ENCODE peak calls at places on chromosomes 3 and 15, in four cellular contexts. X is T-helper 2 cell, I is HTR-8/SVneo, R is AG04449. N is an unnamed sample.

GRCh38 chr3:155657161-155657560 is 87.7 kb downstream of the PLCH1 start:
- DNase-seq in X (no peak), R (no peak), I (no peak), N (no peak)

GRCh38 chr15:29921130-29921601 is 98.9 kb upstream of the TJP1 start:
- DNase-seq in I (no peak), X (no peak), R (no peak), N (no peak)

GRCh38 chr15:65303687-65304392 is 637 bp upstream of the RNU5B-1 start:
- DNase-seq in R (no peak), X (no peak), I (peak; percentile 46), N (no peak)

GRCh38 chr3:64888165-64888564 is 200.4 kb upstream of the ADAMTS9 start:
- DNase-seq in I (no peak), R (no peak), X (no peak), N (no peak)

GRCh38 chr3:52216585-52217408 is 8.6 kb downstream of the TLR9 start:
- DNase-seq in I (peak; percentile 77), X (peak; percentile 58), R (no peak), N (no peak)

GRCh38 chr15:72846027-72846426 is 62.5 kb upstream of the ADPGK start:
- DNase-seq in R (no peak), I (no peak), X (no peak), N (no peak)

GRCh38 chr3:162125790-162126189 is 629.2 kb downstream of the OTOL1 start:
- DNase-seq in R (no peak), X (no peak), I (no peak), N (no peak)

GRCh38 chr3:49120096-49120437 is 556 bp downstream of the USP19 start:
- DNase-seq in I (no peak), X (peak; percentile 40), R (no peak), N (no peak)

GRCh38 chr3:77122610-77123009 is 82.7 kb downstream of the ROBO2 start:
- DNase-seq in R (no peak), X (no peak), I (no peak), N (no peak)

GRCh38 chr3:71641669-71642068 is 58.1 kb upstream of the FOXP1 start:
- DNase-seq in I (peak; percentile 17), X (peak; percentile 32), R (no peak), N (no peak)

GRCh38 chr3:72655758-72656157 is 192.5 kb downstream of the SHQ1 start:
- DNase-seq in X (no peak), R (no peak), I (no peak), N (no peak)

GRCh38 chr3:61778095-61778494 is 216.7 kb downstream of the PTPRG start:
- DNase-seq in X (no peak), R (no peak), I (no peak), N (no peak)

GRCh38 chr3:143851331-143852017 is 3.2 kb upstream of the SLC9A9 start:
- DNase-seq in X (no peak), I (no peak), R (no peak), N (no peak)

GRCh38 chr15:60477991-60478632 is 830 bp downstream of the ICE2 start:
- DNase-seq in I (peak; percentile 3), X (peak; percentile 28), R (no peak), N (no peak)

GRCh38 chr3:72299321-72299802 is 514.4 kb upstream of the PROK2 start:
- DNase-seq in I (no peak), X (no peak), R (no peak), N (no peak)

GRCh38 chr3:10772230-10773161 is 43.5 kb upstream of the SLC6A11 start:
- DNase-seq in X (no peak), R (no peak), I (no peak), N (no peak)